ENCODE peak calls at places on chromosomes 1 and 21, in eight cellular contexts. U is CD4-positive, alpha-beta T cell; G is K562; B is GM12865; Q is endothelial cell of umbilical vein; O is cardiac fibroblast; M is lower lobe of right lung; K is dorsolateral prefrontal cortex. S is an unnamed sample.

GRCh38 chr1:6535214-6535613 is 19.1 kb downstream of the NOL9 start:
- DNase-seq in U (no peak), G (peak; percentile 3), B (no peak), Q (no peak), O (no peak), M (peak; percentile 37), K (no peak), S (no peak)

GRCh38 chr1:27724961-27725373 is 794 bp upstream of the FAM76A start:
- DNase-seq in U (no peak), G (no peak), B (peak; percentile 72), Q (peak; percentile 5), O (no peak), M (peak; percentile 60), K (no peak), S (no peak)

GRCh38 chr1:97500696-97501297 is 420.0 kb downstream of the DPYD start:
- DNase-seq in U (no peak), G (no peak), B (no peak), Q (no peak), O (no peak), M (no peak), K (no peak), S (no peak)

GRCh38 chr1:24386931-24387330 is 26.7 kb downstream of the STPG1 start:
- DNase-seq in U (no peak), G (no peak), B (no peak), Q (no peak), O (no peak), M (no peak), K (no peak), S (no peak)

GRCh38 chr1:55362558-55362957 is 147.4 kb upstream of the USP24 start:
- DNase-seq in U (no peak), G (no peak), B (no peak), Q (peak; percentile 56), O (peak; percentile 86), M (no peak), K (no peak), S (no peak)

GRCh38 chr1:117572546-117572945 is 33.3 kb upstream of the TENT5C start:
- DNase-seq in U (peak; percentile 23), G (no peak), B (no peak), Q (no peak), O (no peak), M (peak; percentile 60), K (no peak), S (no peak)

GRCh38 chr1:165403835-165404482 is 41.0 kb downstream of the RXRG start:
- DNase-seq in U (no peak), G (peak; percentile 38), B (peak; percentile 48), Q (peak; percentile 15), O (peak; percentile 16), M (peak; percentile 47), K (no peak), S (peak; percentile 36)

GRCh38 chr21:36728371-36729111 is 29.6 kb downstream of the SIM2 start:
- DNase-seq in U (no peak), G (no peak), B (no peak), Q (no peak), O (no peak), M (no peak), K (no peak), S (no peak)

GRCh38 chr1:179770887-179771502 is 27.9 kb downstream of the FAM163A start:
- DNase-seq in U (no peak), G (no peak), B (no peak), Q (no peak), O (peak; percentile 12), M (no peak), K (no peak), S (no peak)

GRCh38 chr1:143610196-143610595 is 361.6 kb downstream of the FAM72C start:
- DNase-seq in U (no peak), G (no peak), B (no peak), Q (no peak), O (no peak), M (no peak), K (no peak), S (no peak)

GRCh38 chr1:157770442-157771043 is 6.4 kb downstream of the FCRL2 start:
- DNase-seq in U (no peak), G (no peak), B (peak; percentile 15), Q (no peak), O (no peak), M (no peak), K (no peak), S (no peak)

GRCh38 chr1:155205035-155205434 is 2.7 kb downstream of the THBS3 start:
- DNase-seq in U (no peak), G (no peak), B (no peak), Q (no peak), O (no peak), M (no peak), K (no peak), S (no peak)
- TF ChIP-seq CTCF in U (no peak), G (no peak), B (no peak), Q (no peak), O (no peak), M (no peak), K (no peak), S (no peak)

DNA sequence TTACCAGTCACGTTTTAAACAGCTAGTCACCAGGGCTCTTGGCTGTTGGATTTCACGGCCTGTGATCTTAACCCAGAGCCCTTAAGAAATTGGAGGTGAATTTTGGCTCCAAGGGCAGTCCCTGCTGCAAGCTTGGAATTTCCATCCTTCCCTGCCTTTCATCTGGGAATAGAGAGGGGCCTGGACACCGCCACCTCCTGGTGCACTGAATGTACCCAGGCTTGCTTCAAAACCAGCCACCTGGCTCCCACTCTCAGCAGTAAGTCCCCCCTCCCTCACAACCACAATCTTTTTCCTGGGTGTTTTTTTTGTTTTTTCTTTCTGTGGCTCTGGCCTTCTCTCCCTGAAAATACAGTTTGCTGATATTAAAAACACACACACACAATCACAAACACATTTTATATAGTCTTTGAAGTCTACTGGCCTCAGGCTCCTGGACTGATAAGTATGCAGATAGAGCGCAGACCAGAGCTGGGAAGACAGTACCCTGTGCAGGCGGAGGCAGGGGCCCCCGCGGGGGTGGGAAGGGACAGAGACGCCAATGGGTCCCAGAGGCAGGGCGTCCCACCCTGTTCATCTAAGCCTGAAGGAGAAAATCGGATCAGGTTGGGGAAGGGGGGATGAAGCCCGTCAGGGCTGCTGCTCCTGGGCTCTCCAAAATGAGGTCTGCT is 65.8 kb upstream of the IGSF21 start:
- DNase-seq in U (no peak), G (no peak), B (no peak), Q (no peak), O (no peak), M (no peak), K (no peak), S (no peak)
- TF ChIP-seq CTCF in U (no peak), G (peak; percentile 7), B (no peak), Q (no peak), O (no peak), M (no peak), K (no peak), S (peak; percentile 28)

GRCh38 chr1:119541389-119541788 is 34.4 kb downstream of the HSD3B1 start:
- DNase-seq in U (no peak), G (no peak), B (no peak), Q (no peak), O (no peak), M (no peak), K (no peak), S (no peak)

GRCh38 chr1:119547306-119547705 is 40.3 kb downstream of the HSD3B1 start:
- DNase-seq in U (no peak), G (no peak), B (no peak), Q (no peak), O (no peak), M (no peak), K (no peak), S (no peak)

GRCh38 chr1:119542492-119542946 is 35.5 kb downstream of the HSD3B1 start:
- DNase-seq in U (no peak), G (no peak), B (no peak), Q (no peak), O (peak; percentile 41), M (no peak), K (no peak), S (no peak)

GRCh38 chr1:119546641-119547040 is 39.6 kb downstream of the HSD3B1 start:
- DNase-seq in U (no peak), G (no peak), B (no peak), Q (no peak), O (no peak), M (no peak), K (no peak), S (no peak)

DNA sequence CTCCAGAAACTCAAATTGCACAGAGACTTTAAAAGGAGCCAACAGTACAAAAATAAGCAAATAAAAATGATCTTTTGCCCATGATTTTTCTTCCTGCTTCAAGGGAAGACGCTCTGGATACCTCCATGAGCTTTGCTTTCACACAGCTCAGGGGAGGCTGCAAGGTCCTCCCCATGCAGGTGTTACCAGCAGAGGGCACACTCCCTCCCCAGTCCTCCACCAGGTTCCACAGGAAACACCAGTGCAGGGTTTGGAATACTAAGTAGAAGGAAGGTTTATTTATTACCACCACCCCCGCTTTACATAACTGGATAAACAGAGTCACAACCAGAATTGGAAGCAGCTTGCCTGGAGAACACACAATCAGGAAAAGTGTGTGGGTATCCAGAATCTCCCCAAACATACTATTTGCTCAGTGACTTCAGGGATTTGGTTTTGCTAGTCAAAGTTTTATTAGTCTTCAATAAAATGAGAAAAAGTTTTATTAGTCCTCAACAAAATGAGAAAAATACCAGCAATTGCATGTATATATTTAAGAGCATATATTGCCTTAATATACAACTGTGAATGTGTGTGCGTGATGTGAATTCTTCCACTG is 37.3 kb downstream of the HSD3B1 start:
- DNase-seq in U (no peak), G (peak; percentile 23), B (peak; percentile 32), Q (no peak), O (peak; percentile 7), M (no peak), K (no peak), S (no peak)
- TF ChIP-seq CTCF in U (no peak), G (peak; percentile 60), B (peak; percentile 59), Q (peak; percentile 47), O (peak; percentile 38), M (peak; percentile 27), K (no peak), S (peak; percentile 50)

GRCh38 chr1:67803380-67804279 is 29.6 kb downstream of the GNG12 start:
- DNase-seq in U (no peak), G (no peak), B (no peak), Q (no peak), O (peak; percentile 14), M (no peak), K (no peak), S (no peak)

GRCh38 chr1:67801903-67802302 is 31.4 kb downstream of the GNG12 start:
- DNase-seq in U (no peak), G (no peak), B (no peak), Q (no peak), O (no peak), M (no peak), K (no peak), S (no peak)

GRCh38 chr1:67807282-67807681 is 26.0 kb downstream of the GNG12 start:
- DNase-seq in U (no peak), G (no peak), B (no peak), Q (no peak), O (no peak), M (no peak), K (no peak), S (no peak)

GRCh38 chr1:67802565-67802964 is 30.7 kb downstream of the GNG12 start:
- DNase-seq in U (no peak), G (no peak), B (no peak), Q (no peak), O (no peak), M (no peak), K (no peak), S (no peak)

DNA sequence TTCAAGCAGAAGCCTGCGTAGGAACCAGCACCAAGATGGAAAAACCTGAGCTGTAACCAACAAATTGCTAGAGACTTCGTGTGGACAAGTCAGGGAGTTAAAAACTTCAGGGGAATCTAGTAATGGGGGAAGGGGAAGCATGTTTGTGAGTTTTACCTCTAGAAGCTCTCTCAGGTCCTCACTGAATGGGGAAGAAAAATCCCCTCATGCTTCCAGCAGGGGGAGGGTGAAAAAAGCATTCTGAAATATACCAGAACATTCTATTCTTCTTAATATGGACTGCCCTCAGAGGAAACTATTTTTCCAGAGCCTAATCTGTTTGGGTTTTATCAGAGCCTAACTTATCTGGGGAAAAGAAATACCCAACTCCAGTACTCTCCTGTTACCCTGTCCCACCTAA is 28.6 kb downstream of the GNG12 start:
- DNase-seq in U (no peak), G (no peak), B (no peak), Q (no peak), O (no peak), M (no peak), K (no peak), S (no peak)
- TF ChIP-seq CTCF in U (no peak), G (no peak), B (no peak), Q (no peak), O (no peak), M (no peak), K (no peak), S (peak; percentile 24)